ENCODE peak calls at places on chromosome 3, in six cellular contexts. N is suprapubic skin, D is anterior cingulate cortex, J is ecto neural progenitor cell, O is mesendoderm, A is pulmonary artery endothelial cell. Q is an unnamed sample.

GRCh38 chr3:29384640-29385039 is 103.8 kb downstream of the RBMS3 start:
- DNase-seq in A (no peak), J (no peak), N (no peak), O (peak; percentile 70), D (no peak), Q (no peak)

GRCh38 chr3:173938159-173938558 is 540.6 kb downstream of the NLGN1 start:
- DNase-seq in D (no peak), O (peak; percentile 80), J (no peak), A (peak; percentile 27), N (no peak), Q (peak; percentile 49)

GRCh38 chr3:185822957-185823279 is 1.9 kb downstream of the IGF2BP2 start:
- DNase-seq in J (no peak), O (no peak), D (no peak), N (no peak), A (no peak), Q (peak; percentile 17)

GRCh38 chr3:158094917-158095301 is 11.3 kb downstream of the SHOX2 start:
- DNase-seq in A (no peak), J (peak; percentile 51), O (peak; percentile 27), N (peak; percentile 49), D (no peak), Q (no peak)

GRCh38 chr3:127036209-127037020 is 53.5 kb downstream of the PLXNA1 start:
- DNase-seq in O (no peak), D (no peak), J (no peak), A (no peak), N (no peak), Q (no peak)

GRCh38 chr3:155560594-155560993 is 184.3 kb downstream of the PLCH1 start:
- DNase-seq in D (no peak), N (no peak), O (peak; percentile 93), J (no peak), A (no peak), Q (peak; percentile 79)

GRCh38 chr3:100271522-100271921 is 10.7 kb downstream of the TBC1D23 start:
- DNase-seq in D (no peak), N (no peak), A (no peak), O (no peak), J (no peak), Q (no peak)

GRCh38 chr3:53812434-53812833 is 33.8 kb downstream of the CHDH start:
- DNase-seq in O (peak; percentile 34), N (no peak), A (no peak), J (no peak), D (no peak), Q (no peak)

GRCh38 chr3:184441202-184441900 is 61.5 kb downstream of the CHRD start:
- DNase-seq in N (peak; percentile 21), D (no peak), O (no peak), A (no peak), J (no peak), Q (no peak)

GRCh38 chr3:197499427-197499826 is 56.3 kb downstream of the BDH1 start:
- DNase-seq in A (no peak), J (no peak), O (no peak), N (no peak), D (no peak), Q (no peak)

GRCh38 chr3:31793040-31793439 is 188.0 kb downstream of the OSBPL10 start:
- DNase-seq in J (no peak), O (no peak), A (no peak), N (no peak), D (no peak), Q (no peak)

GRCh38 chr3:30516238-30516637 is 90.2 kb upstream of the TGFBR2 start:
- DNase-seq in O (no peak), A (peak; percentile 68), J (no peak), D (no peak), N (no peak), Q (no peak)

GRCh38 chr3:134885877-134886621 is 91.0 kb downstream of the EPHB1 start:
- DNase-seq in J (no peak), O (peak; percentile 56), N (no peak), A (no peak), D (no peak), Q (peak; percentile 91)

GRCh38 chr3:187702507-187703033 is at the start of gene RTP2:
- DNase-seq in O (no peak), J (no peak), N (no peak), D (no peak), A (no peak), Q (no peak)

GRCh38 chr3:123026551-123027291 is 842 bp downstream of the SEMA5B start:
- DNase-seq in J (peak; percentile 70), D (no peak), N (peak; percentile 68), O (peak; percentile 75), A (no peak), Q (no peak)

GRCh38 chr3:86988986-86989385 is 2.0 kb downstream of the VGLL3 start:
- DNase-seq in O (no peak), A (no peak), J (no peak), N (no peak), D (no peak), Q (no peak)

GRCh38 chr3:60523536-60523935 is 727.7 kb downstream of the FHIT start:
- DNase-seq in D (no peak), N (no peak), A (no peak), J (no peak), O (no peak), Q (no peak)